ENCODE peak calls at places on chromosomes 2 and 18, in six cellular contexts. G is HEK293T, E is IMR-90, T is HepG2, A is K562, Q is GM12878. K is an unnamed sample.

GRCh38 chr2:105919826-105920225 is 175.1 kb downstream of the NCK2 start:
- DNase-seq in G (peak), E (peak), T (peak), A (peak), Q (no peak), K (peak)

GRCh38 chr18:7885763-7886295 is 318.7 kb downstream of the PTPRM start:
- DNase-seq in G (no peak), E (no peak), T (no peak), A (no peak), Q (no peak), K (no peak)

GRCh38 chr2:42770288-42771131 is 6.6 kb upstream of the OXER1 start:
- DNase-seq in G (peak), E (peak), T (peak), A (peak), Q (no peak), K (peak)

GRCh38 chr18:67142604-67143003 is 373.9 kb downstream of the DSEL start:
- DNase-seq in G (no peak), E (no peak), T (no peak), A (no peak), Q (no peak), K (no peak)

GRCh38 chr2:224221455-224221913 is 180.4 kb downstream of the FAM124B start:
- DNase-seq in G (no peak), E (peak), T (no peak), A (no peak), Q (no peak), K (peak)

GRCh38 chr2:201118121-201118956 is 2.4 kb downstream of the CFLAR start:
- DNase-seq in G (peak), E (peak), T (peak), A (peak), Q (no peak), K (peak)

GRCh38 chr2:221570321-221571107 is 1.6 kb downstream of the EPHA4 start:
- DNase-seq in G (peak), E (peak), T (no peak), A (no peak), Q (no peak), K (no peak)

GRCh38 chr2:197079832-197080555 is 153.5 kb upstream of the PGAP1 start:
- DNase-seq in G (no peak), E (peak), T (no peak), A (no peak), Q (no peak), K (no peak)

GRCh38 chr18:62281684-62282083 is 43.4 kb upstream of the TNFRSF11A start:
- DNase-seq in G (no peak), E (peak), T (no peak), A (no peak), Q (no peak), K (no peak)

GRCh38 chr2:8509613-8510012 is 172.2 kb upstream of the ID2 start:
- DNase-seq in G (no peak), E (no peak), T (no peak), A (no peak), Q (no peak), K (no peak)

GRCh38 chr2:121575800-121576199 is 45.1 kb downstream of the RNU4ATAC start:
- DNase-seq in G (no peak), E (no peak), T (peak), A (no peak), Q (no peak), K (no peak)

GRCh38 chr2:117762454-117762853 is 52.0 kb upstream of the DDX18 start:
- DNase-seq in G (no peak), E (no peak), T (no peak), A (no peak), Q (no peak), K (no peak)

GRCh38 chr2:223800908-223801307 is 36.5 kb downstream of the AP1S3 start:
- DNase-seq in G (no peak), E (no peak), T (no peak), A (no peak), Q (no peak), K (no peak)

GRCh38 chr2:71786291-71787107 is 333.1 kb downstream of the DYSF start:
- DNase-seq in G (no peak), E (no peak), T (no peak), A (no peak), Q (no peak), K (no peak)

GRCh38 chr2:201790989-201791388 is 10.3 kb upstream of the ALS2 start:
- DNase-seq in G (no peak), E (no peak), T (no peak), A (no peak), Q (no peak), K (no peak)

GRCh38 chr2:5391361-5391760 is 300.8 kb upstream of the SOX11 start:
- DNase-seq in G (no peak), E (no peak), T (no peak), A (no peak), Q (no peak), K (no peak)

GRCh38 chr18:48330016-48330991 is 78.9 kb downstream of the ZBTB7C start:
- DNase-seq in G (no peak), E (peak), T (no peak), A (no peak), Q (no peak), K (peak)

GRCh38 chr2:189527812-189528591 is 52.6 kb downstream of the SLC40A1 start:
- DNase-seq in G (no peak), E (no peak), T (no peak), A (no peak), Q (no peak), K (no peak)

GRCh38 chr2:221166283-221166682 is 405.8 kb downstream of the EPHA4 start:
- DNase-seq in G (no peak), E (peak), T (no peak), A (no peak), Q (no peak), K (no peak)

GRCh38 chr18:44679912-44680270 is 797 bp upstream of the SETBP1 start:
- DNase-seq in G (peak), E (peak), T (no peak), A (no peak), Q (no peak), K (peak)

DNA sequence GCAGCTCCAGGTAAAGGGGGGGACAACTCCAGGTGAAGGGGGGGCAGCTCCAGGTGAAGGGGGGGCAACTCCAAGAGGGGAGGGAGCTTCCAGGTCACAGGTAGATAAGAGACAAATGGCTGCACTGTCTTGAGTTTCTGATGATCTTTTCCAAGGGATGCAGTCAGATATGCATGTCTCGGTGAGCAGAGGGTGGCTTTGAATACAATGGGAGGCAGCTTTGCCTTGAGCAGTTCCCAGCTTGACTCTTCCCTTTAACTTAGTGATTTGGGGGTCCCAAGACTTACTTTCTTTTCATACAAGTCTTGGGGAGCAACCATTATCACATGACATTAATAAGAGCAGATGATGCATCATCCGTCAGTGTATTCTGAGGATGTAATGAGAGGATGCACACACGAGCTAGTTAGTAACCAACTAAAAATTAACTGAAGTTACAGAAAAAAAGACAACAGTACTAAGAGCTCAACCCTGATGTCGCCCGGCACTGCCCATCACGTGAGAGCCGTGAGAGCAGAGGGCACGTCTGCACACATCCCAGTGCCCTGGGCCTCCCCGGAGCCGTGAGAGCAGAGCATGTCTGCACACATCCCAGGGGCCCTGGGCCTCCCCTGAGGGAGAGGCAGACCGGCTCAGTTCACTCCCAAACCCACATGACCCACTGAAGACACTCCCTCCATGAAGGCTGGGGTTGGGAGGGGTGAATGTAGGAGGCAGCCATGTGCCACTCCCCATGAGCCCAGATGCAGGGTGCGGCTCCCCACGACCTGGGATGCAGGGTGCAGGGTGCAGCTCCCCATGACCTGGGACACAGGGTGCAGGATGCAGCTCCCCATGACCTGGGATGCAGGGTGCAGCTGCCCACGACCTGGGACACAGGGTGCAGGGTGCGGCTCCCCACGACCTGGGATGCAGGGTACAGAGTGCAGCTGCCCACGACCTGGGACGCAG is 39.4 kb downstream of the PXDN start:
- DNase-seq in G (no peak), E (no peak), T (no peak), A (no peak), Q (no peak), K (no peak)
- TF ChIP-seq BHLHE40 in G (no peak), E (peak), T (peak), A (no peak), Q (no peak), K (no peak)

GRCh38 chr18:59744271-59744721 is 47.1 kb upstream of the CCBE1 start:
- DNase-seq in G (no peak), E (peak), T (no peak), A (no peak), Q (no peak), K (peak)

GRCh38 chr18:59751186-59751585 is 54.0 kb upstream of the CCBE1 start:
- DNase-seq in G (no peak), E (no peak), T (no peak), A (no peak), Q (no peak), K (no peak)

GRCh38 chr18:59743561-59743960 is 46.3 kb upstream of the CCBE1 start:
- DNase-seq in G (no peak), E (peak), T (no peak), A (no peak), Q (no peak), K (no peak)

GRCh38 chr18:59752666-59753065 is 55.4 kb upstream of the CCBE1 start:
- DNase-seq in G (no peak), E (no peak), T (no peak), A (no peak), Q (no peak), K (no peak)

GRCh38 chr18:59748628-59749360 is 51.6 kb upstream of the CCBE1 start:
- DNase-seq in G (no peak), E (peak), T (no peak), A (no peak), Q (no peak), K (no peak)
- TF ChIP-seq BHLHE40 in G (no peak), E (peak), T (no peak), A (no peak), Q (no peak), K (no peak)

GRCh38 chr18:63848159-63848558 is 39.3 kb upstream of the SERPINB2 start:
- DNase-seq in G (peak), E (peak), T (peak), A (peak), Q (no peak), K (peak)
- TF ChIP-seq BHLHE40 in G (no peak), E (no peak), T (no peak), A (no peak), Q (no peak), K (no peak)

DNA sequence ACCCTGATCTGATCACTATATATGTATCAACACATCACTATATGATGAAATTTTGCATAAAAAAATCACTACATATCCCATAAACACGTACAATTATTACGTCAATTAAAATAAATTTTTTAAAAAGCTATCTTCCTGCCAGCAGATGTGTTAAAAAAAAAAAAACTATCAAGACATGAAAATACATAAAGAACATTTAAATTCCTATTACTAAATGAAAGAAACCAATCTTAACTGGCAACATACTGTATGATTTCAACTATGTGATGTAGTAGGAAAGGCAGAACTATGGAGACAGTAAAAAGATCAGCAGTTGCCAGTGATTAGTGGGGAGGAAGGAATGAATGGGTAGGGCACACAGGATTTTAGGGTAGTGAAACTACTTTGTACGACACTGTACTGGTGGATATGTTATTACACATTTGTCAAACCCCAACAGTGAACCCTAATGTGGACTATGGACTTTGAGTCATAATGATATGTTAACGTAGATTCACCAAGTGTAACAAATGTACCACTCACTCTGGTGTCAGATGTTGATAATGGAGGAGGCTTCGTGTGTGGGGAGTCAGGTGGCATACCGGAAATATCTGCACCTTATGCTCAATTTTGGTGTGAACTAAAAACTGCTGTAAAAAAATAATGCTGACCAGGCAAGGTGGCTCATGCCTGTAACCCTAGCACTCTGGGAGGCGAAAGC is 27.4 kb downstream of the USP34 start:
- DNase-seq in G (no peak), E (no peak), T (peak), A (no peak), Q (peak), K (no peak)
- TF ChIP-seq BHLHE40 in G (no peak), E (no peak), T (no peak), A (no peak), Q (peak), K (no peak)

GRCh38 chr2:161136194-161136593 is 24.0 kb upstream of the TANK start:
- DNase-seq in G (no peak), E (no peak), T (no peak), A (no peak), Q (no peak), K (peak)
- TF ChIP-seq BHLHE40 in G (no peak), E (no peak), T (no peak), A (no peak), Q (no peak), K (no peak)

DNA sequence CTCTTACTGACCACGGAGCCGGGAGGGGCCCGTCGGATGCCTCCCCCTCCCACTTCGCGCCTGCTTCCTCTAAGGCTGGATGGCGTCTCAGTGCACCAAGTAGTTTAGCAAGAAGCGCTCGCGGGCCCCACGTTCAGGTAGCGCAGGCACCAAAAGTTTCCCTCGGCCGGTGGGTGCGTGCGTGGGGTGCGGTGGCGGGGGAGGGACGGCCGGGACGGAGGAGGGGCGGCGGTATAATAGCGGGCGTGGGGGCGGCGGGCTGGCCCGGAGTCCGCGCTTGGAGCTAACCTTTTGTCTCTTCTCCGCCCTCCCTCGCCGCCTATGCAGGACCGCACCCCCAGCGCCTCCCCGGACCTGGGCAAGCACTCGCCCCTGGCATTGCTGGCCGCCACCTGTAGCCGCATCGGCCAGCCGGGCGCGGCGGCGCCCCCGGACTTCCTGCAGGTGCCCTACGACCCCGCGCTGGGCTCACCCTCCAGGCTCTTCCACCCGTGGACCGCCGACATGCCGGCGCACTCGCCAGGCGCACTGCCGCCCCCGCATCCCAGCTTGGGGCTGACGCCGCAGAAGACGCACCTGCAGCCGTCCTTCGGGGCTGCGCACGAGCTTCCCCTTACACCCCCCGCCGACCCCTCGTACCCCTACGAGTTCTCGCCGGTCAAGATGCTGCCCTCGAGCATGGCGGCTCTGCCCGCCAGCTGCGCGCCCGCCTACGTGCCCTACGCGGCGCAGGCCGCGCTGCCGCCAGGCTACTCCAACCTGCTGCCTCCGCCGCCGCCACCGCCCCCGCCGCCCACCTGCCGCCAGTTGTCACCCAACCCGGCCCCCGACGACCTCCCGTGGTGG is 1.0 kb downstream of the SP5 start:
- DNase-seq in G (no peak), E (no peak), T (peak), A (no peak), Q (no peak), K (no peak)
- TF ChIP-seq BHLHE40 in G (no peak), E (no peak), T (no peak), A (no peak), Q (no peak), K (no peak)

GRCh38 chr2:181678744-181679543 is 1.4 kb downstream of the NEUROD1 start:
- DNase-seq in G (no peak), E (no peak), T (no peak), A (no peak), Q (no peak), K (no peak)

GRCh38 chr2:181679544-181679979 is 755 bp downstream of the NEUROD1 start:
- DNase-seq in G (no peak), E (no peak), T (no peak), A (no peak), Q (no peak), K (no peak)

GRCh38 chr2:181680937-181681811 is 857 bp upstream of the NEUROD1 start:
- DNase-seq in G (no peak), E (no peak), T (no peak), A (no peak), Q (no peak), K (no peak)

GRCh38 chr2:181682026-181682789 is 1.9 kb upstream of the NEUROD1 start:
- DNase-seq in G (no peak), E (no peak), T (no peak), A (no peak), Q (no peak), K (no peak)

DNA sequence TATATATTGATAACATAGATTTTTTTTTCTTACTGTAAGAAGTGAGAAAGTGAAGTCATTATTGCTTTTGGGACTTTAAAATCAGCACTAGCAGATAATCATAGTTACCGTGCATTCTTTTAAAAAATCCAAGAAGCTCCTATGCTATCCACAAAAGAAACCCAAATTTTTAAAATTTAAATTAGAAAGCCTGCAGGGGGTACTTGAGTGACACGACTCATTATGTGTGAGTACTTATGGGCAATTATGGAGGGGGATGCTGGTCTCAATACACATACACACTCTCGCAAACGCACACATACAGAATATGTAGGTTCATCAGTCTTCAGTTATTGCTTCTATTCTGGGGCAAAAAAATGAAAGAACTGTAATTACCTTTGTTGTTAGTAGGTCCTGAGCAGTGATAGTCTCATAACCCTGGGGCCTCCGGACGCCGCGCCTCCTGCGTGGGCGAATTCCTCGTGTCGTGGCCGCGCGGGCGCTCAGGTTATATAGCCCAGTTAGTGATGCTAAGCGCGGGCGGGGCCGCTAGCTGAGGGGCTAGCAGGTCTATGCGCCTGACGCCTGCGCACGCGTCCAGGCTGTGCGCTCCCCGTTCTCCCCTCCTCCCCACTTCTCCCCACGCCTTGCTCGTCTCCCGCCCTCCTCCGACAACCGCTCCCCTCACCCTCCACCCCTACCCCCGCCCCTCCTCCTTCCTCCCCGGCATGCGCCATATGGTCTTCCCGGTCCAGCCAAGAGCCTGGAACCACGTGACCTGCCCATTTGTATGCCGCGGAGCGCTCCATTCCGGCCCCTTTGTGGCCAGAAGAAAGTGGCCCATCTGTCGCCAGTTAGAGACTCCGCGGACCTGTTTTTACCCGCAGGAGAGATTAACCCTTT is at the start of gene NEUROD1:
- DNase-seq in G (peak), E (no peak), T (no peak), A (no peak), Q (no peak), K (no peak)
- TF ChIP-seq BHLHE40 in G (no peak), E (no peak), T (no peak), A (no peak), Q (no peak), K (no peak)

K was measured in A549.